ENCODE peak calls at places on chromosomes 13 and 19, in four cellular contexts. One of them, this sample, is unnamed.
A peak's percentile ranks its signal among the peaks of the same experiment; 100 is the strongest.

GRCh38 chr19:48006762-48007161 is 12.3 kb downstream of the ELSPBP1 start:
- DNase-seq in H9: peak; percentile 33
- DNase-seq in breast epithelium: no peak
- DNase-seq in uterus: no peak
- DNase-seq in this sample: no peak

GRCh38 chr13:40352807-40353562 is 313.5 kb downstream of the FOXO1 start:
- DNase-seq in H9: no peak
- DNase-seq in breast epithelium: no peak
- DNase-seq in uterus: peak; percentile 68
- DNase-seq in this sample: no peak

GRCh38 chr13:113579686-113580085 is 4.9 kb upstream of the TFDP1 start:
- DNase-seq in H9: no peak
- DNase-seq in breast epithelium: no peak
- DNase-seq in uterus: no peak
- DNase-seq in this sample: no peak

GRCh38 chr19:56765107-56765506 is 75.4 kb downstream of the PEG3 start:
- DNase-seq in H9: no peak
- DNase-seq in breast epithelium: peak; percentile 55
- DNase-seq in uterus: peak; percentile 76
- DNase-seq in this sample: no peak

GRCh38 chr19:45446295-45446694 is 21.5 kb upstream of the FOSB start:
- DNase-seq in H9: no peak
- DNase-seq in breast epithelium: no peak
- DNase-seq in uterus: no peak
- DNase-seq in this sample: no peak

GRCh38 chr13:99258210-99258860 is at the start of gene GPR18:
- DNase-seq in H9: no peak
- DNase-seq in breast epithelium: no peak
- DNase-seq in uterus: no peak
- DNase-seq in this sample: no peak

GRCh38 chr13:105144020-105144419 is 1391.4 kb downstream of the EFNB2 start:
- DNase-seq in H9: no peak
- DNase-seq in breast epithelium: no peak
- DNase-seq in uterus: no peak
- DNase-seq in this sample: no peak

GRCh38 chr13:44146162-44146561 is 227.5 kb upstream of the SERP2 start:
- DNase-seq in H9: no peak
- DNase-seq in breast epithelium: no peak
- DNase-seq in uterus: no peak
- DNase-seq in this sample: no peak

GRCh38 chr19:45402469-45403070 is 2.3 kb downstream of the PPP1R13L start:
- DNase-seq in H9: peak; percentile 85
- DNase-seq in breast epithelium: peak; percentile 67
- DNase-seq in uterus: no peak
- DNase-seq in this sample: no peak

GRCh38 chr19:55418185-55418584 is 10.6 kb upstream of the UBE2S start:
- DNase-seq in H9: peak; percentile 73
- DNase-seq in breast epithelium: no peak
- DNase-seq in uterus: peak; percentile 33
- DNase-seq in this sample: peak; percentile 64

GRCh38 chr19:34722353-34722752 is 11.7 kb upstream of the ZNF181 start:
- DNase-seq in H9: no peak
- DNase-seq in breast epithelium: no peak
- DNase-seq in uterus: no peak
- DNase-seq in this sample: no peak

GRCh38 chr19:48424694-48425219 is 21.0 kb upstream of the GRWD1 start:
- DNase-seq in H9: peak; percentile 53
- DNase-seq in breast epithelium: no peak
- DNase-seq in uterus: no peak
- DNase-seq in this sample: no peak

GRCh38 chr13:23505007-23505406 is 65.2 kb upstream of the TNFRSF19 start:
- DNase-seq in H9: no peak
- DNase-seq in breast epithelium: no peak
- DNase-seq in uterus: no peak
- DNase-seq in this sample: no peak

GRCh38 chr19:39677931-39678889 is 22.5 kb downstream of the LGALS16 start:
- DNase-seq in H9: no peak
- DNase-seq in breast epithelium: peak; percentile 56
- DNase-seq in uterus: no peak
- DNase-seq in this sample: no peak

GRCh38 chr13:107370036-107370785 is 802.3 kb upstream of the ARGLU1 start:
- DNase-seq in H9: no peak
- DNase-seq in breast epithelium: no peak
- DNase-seq in uterus: no peak
- DNase-seq in this sample: no peak

GRCh38 chr13:109275848-109276247 is 510.5 kb downstream of the IRS2 start:
- DNase-seq in H9: peak; percentile 51
- DNase-seq in breast epithelium: no peak
- DNase-seq in uterus: no peak
- DNase-seq in this sample: no peak

GRCh38 chr13:40672310-40673060 is 6.0 kb upstream of the FOXO1 start:
- DNase-seq in H9: no peak
- DNase-seq in breast epithelium: no peak
- DNase-seq in uterus: no peak
- DNase-seq in this sample: peak; percentile 22

GRCh38 chr13:110628952-110629701 is 13.8 kb downstream of the NAXD start:
- DNase-seq in H9: no peak
- DNase-seq in breast epithelium: no peak
- DNase-seq in uterus: no peak
- DNase-seq in this sample: no peak

GRCh38 chr13:49116873-49117272 is 103.3 kb upstream of the MLNR start:
- DNase-seq in H9: no peak
- DNase-seq in breast epithelium: no peak
- DNase-seq in uterus: no peak
- DNase-seq in this sample: no peak

DNA sequence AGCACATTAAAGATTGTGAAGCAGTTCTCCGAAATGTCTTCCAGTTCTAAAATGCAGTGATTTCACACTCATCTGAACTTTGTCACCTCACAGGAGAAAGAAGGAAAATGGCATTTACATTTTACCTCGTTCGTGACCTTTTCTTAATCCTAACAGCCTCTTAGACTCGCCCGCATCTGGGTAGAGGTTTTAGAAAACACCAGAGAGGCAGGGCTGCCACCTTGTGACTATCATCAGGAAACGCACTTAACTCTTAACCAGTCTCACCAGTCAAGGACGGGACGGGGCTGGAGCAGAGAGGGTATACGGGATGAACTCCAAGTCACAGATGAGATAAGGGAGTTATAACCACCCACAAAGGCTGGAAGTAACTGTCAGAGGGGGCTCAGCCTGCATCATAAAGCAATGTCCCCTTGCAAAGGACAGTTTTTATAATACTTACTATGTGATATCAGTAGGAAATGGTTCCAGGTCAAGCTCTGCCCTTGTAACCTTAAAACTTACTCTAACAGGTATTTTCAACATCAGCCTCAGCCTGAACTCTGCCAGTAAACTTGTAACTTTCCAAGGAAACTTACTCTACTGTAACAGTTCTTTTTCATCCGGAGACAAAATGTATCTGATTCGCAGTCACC is 8.6 kb upstream of the CEACAM6 start:
- DNase-seq in H9: peak; percentile 64
- DNase-seq in breast epithelium: no peak
- DNase-seq in uterus: no peak
- DNase-seq in this sample: peak; percentile 7
- TF ChIP-seq CTCF in H9: no peak
- TF ChIP-seq CTCF in breast epithelium: no peak
- TF ChIP-seq CTCF in uterus: no peak
- TF ChIP-seq CTCF in this sample: peak; percentile 57

GRCh38 chr13:45473627-45474026 is 8.9 kb downstream of the COG3 start:
- DNase-seq in H9: peak; percentile 37
- DNase-seq in breast epithelium: no peak
- DNase-seq in uterus: no peak
- DNase-seq in this sample: no peak
- TF ChIP-seq CTCF in H9: peak; percentile 63
- TF ChIP-seq CTCF in breast epithelium: no peak
- TF ChIP-seq CTCF in uterus: no peak
- TF ChIP-seq CTCF in this sample: no peak

GRCh38 chr19:18610245-18610555 is 2.5 kb upstream of the TMEM59L start:
- DNase-seq in H9: no peak
- DNase-seq in breast epithelium: no peak
- DNase-seq in uterus: no peak
- DNase-seq in this sample: no peak

GRCh38 chr19:18612051-18612771 is 459 bp upstream of the TMEM59L start:
- DNase-seq in H9: no peak
- DNase-seq in breast epithelium: no peak
- DNase-seq in uterus: no peak
- DNase-seq in this sample: no peak

GRCh38 chr19:18610556-18611326 is 1.9 kb upstream of the TMEM59L start:
- DNase-seq in H9: peak; percentile 68
- DNase-seq in breast epithelium: no peak
- DNase-seq in uterus: no peak
- DNase-seq in this sample: no peak

GRCh38 chr19:18612772-18613588 is at the start of gene TMEM59L:
- DNase-seq in H9: no peak
- DNase-seq in breast epithelium: no peak
- DNase-seq in uterus: no peak
- DNase-seq in this sample: no peak

GRCh38 chr19:18611327-18612050 is 1.2 kb upstream of the TMEM59L start:
- DNase-seq in H9: peak; percentile 77
- DNase-seq in breast epithelium: no peak
- DNase-seq in uterus: no peak
- DNase-seq in this sample: no peak
- TF ChIP-seq CTCF in H9: peak; percentile 11
- TF ChIP-seq CTCF in breast epithelium: no peak
- TF ChIP-seq CTCF in uterus: no peak
- TF ChIP-seq CTCF in this sample: no peak

GRCh38 chr19:23440207-23440606 is 44.9 kb upstream of the ZNF91 start:
- DNase-seq in H9: peak; percentile 27
- DNase-seq in breast epithelium: no peak
- DNase-seq in uterus: no peak
- DNase-seq in this sample: no peak

GRCh38 chr19:23440791-23441190 is 45.5 kb upstream of the ZNF91 start:
- DNase-seq in H9: peak; percentile 46
- DNase-seq in breast epithelium: no peak
- DNase-seq in uterus: no peak
- DNase-seq in this sample: no peak

GRCh38 chr19:23436944-23437343 is 41.7 kb upstream of the ZNF91 start:
- DNase-seq in H9: peak; percentile 28
- DNase-seq in breast epithelium: no peak
- DNase-seq in uterus: no peak
- DNase-seq in this sample: no peak

GRCh38 chr19:23437901-23438300 is 42.6 kb upstream of the ZNF91 start:
- DNase-seq in H9: no peak
- DNase-seq in breast epithelium: no peak
- DNase-seq in uterus: no peak
- DNase-seq in this sample: no peak

DNA sequence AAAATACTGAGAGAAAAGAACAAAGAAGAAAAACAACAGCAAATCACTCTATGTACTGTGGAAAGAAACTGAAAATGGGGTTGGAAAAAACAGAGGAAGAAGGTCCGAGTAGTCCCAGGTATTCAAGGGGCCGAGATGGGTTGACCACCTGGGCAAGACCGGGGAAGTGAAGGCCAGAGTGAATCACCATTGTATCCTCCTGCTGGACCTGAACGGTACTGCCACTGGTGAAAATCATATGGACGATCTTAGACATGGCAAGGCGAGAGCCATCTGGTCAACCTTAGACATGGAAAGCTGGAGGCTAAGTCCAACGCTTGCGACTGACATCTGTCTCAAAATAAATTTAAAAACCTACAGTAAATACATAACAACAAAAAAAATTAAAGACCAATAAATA is 44.4 kb upstream of the ZNF91 start:
- DNase-seq in H9: peak; percentile 25
- DNase-seq in breast epithelium: no peak
- DNase-seq in uterus: no peak
- DNase-seq in this sample: no peak
- TF ChIP-seq CTCF in H9: peak; percentile 43
- TF ChIP-seq CTCF in breast epithelium: no peak
- TF ChIP-seq CTCF in uterus: no peak
- TF ChIP-seq CTCF in this sample: no peak

GRCh38 chr19:37362733-37363132 is 8.2 kb upstream of the ZNF527 start:
- DNase-seq in H9: peak; percentile 79
- DNase-seq in breast epithelium: no peak
- DNase-seq in uterus: no peak
- DNase-seq in this sample: no peak
- TF ChIP-seq CTCF in H9: peak; percentile 74
- TF ChIP-seq CTCF in breast epithelium: no peak
- TF ChIP-seq CTCF in uterus: no peak
- TF ChIP-seq CTCF in this sample: no peak

DNA sequence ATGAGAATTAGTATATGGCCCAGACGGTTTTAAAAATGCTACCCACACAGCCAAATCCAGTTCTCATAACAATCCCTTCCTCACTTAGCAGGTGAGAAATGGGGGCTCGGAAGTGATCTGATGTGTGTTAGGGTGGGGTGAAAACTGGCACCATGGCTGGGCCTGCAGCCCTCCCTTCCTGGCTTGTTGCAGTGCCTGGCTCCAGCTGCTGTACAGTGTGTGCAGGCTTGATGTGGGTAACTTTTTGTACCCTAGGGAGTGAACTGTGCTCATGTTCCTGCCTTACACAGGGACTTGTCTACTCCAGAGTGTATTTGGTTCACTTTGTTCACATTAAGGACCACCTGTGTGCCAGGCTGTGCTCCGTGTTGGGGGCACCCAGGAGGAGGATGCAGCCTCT is 177.2 kb downstream of the LMO7 start:
- DNase-seq in H9: no peak
- DNase-seq in breast epithelium: no peak
- DNase-seq in uterus: no peak
- DNase-seq in this sample: no peak
- TF ChIP-seq CTCF in H9: no peak
- TF ChIP-seq CTCF in breast epithelium: no peak
- TF ChIP-seq CTCF in uterus: no peak
- TF ChIP-seq CTCF in this sample: no peak